ENCODE peak calls at places on chromosomes 7 and 10, in four cellular contexts. A is GM06990, Y is midbrain, O is NCI-H526. T is an unnamed sample.

GRCh38 chr7:2631924-2632716 is at the start of gene TTYH3:
- DNase-seq in A (no peak), Y (no peak), O (no peak), T (no peak)

GRCh38 chr7:128879939-128880746 is 17.5 kb downstream of the ATP6V1F start:
- DNase-seq in A (no peak), Y (peak), O (peak), T (no peak)

GRCh38 chr10:70598857-70599295 is 3.7 kb downstream of the PRF1 start:
- DNase-seq in A (no peak), Y (no peak), O (no peak), T (no peak)

GRCh38 chr7:47301078-47301477 is 280.8 kb downstream of the TNS3 start:
- DNase-seq in A (no peak), Y (no peak), O (no peak), T (no peak)

GRCh38 chr10:120783901-120784300 is 67.3 kb upstream of the WDR11 start:
- DNase-seq in A (no peak), Y (no peak), O (no peak), T (no peak)

GRCh38 chr10:94088926-94089381 is 95.2 kb downstream of the PLCE1 start:
- DNase-seq in A (no peak), Y (no peak), O (no peak), T (no peak)

GRCh38 chr7:4227105-4228010 is 454.7 kb upstream of the FOXK1 start:
- DNase-seq in A (no peak), Y (no peak), O (no peak), T (no peak)

GRCh38 chr7:38102486-38102885 is 75.6 kb upstream of the STARD3NL start:
- DNase-seq in A (no peak), Y (no peak), O (no peak), T (no peak)

GRCh38 chr7:94338921-94339371 is 55.7 kb upstream of the COL1A2 start:
- DNase-seq in A (no peak), Y (no peak), O (no peak), T (no peak)